ENCODE peak calls at places on chromosome 2, in six cellular contexts. B, K, X, E, Y and Z are unnamed samples.

GRCh38 chr2:179129574-179130238 is 79.8 kb upstream of the CCDC141 start:
- ATAC-seq in X (no peak), Y (no peak), E (no peak), K (peak; percentile 68), B (no peak), Z (no peak)

GRCh38 chr2:54966165-54966819 is 84.0 kb downstream of the RTN4 start:
- ATAC-seq in Y (no peak), E (peak; percentile 46), B (no peak), X (peak; percentile 59), K (no peak), Z (no peak)

GRCh38 chr2:202038471-202039277 is 5.0 kb downstream of the FZD7 start:
- ATAC-seq in E (no peak), Y (no peak), X (no peak), K (peak; percentile 30), B (no peak), Z (no peak)

GRCh38 chr2:183490930-183491329 is 366.7 kb downstream of the NUP35 start:
- ATAC-seq in Y (no peak), B (no peak), E (no peak), X (no peak), K (peak; percentile 70), Z (peak; percentile 90)

GRCh38 chr2:47300609-47301276 is 102.2 kb upstream of the MSH2 start:
- ATAC-seq in Y (no peak), B (peak; percentile 64), E (peak; percentile 52), X (peak; percentile 63), K (peak; percentile 62), Z (no peak)

GRCh38 chr2:43762286-43762685 is 11.6 kb upstream of the DYNC2LI1 start:
- ATAC-seq in K (no peak), Y (peak; percentile 76), B (no peak), E (no peak), X (no peak), Z (no peak)

GRCh38 chr2:26179446-26179907 is 6.6 kb downstream of the GAREM2 start:
- ATAC-seq in Y (peak; percentile 18), K (no peak), E (peak; percentile 11), B (no peak), X (no peak), Z (no peak)

GRCh38 chr2:3422161-3422767 is 42.8 kb downstream of the TRAPPC12 start:
- ATAC-seq in X (no peak), E (no peak), B (no peak), K (no peak), Y (no peak), Z (no peak)

GRCh38 chr2:8412082-8412481 is 269.8 kb upstream of the ID2 start:
- ATAC-seq in X (no peak), B (no peak), Y (no peak), E (no peak), K (peak; percentile 24), Z (peak; percentile 6)

GRCh38 chr2:52475600-52475999 is 1292.0 kb upstream of the CHAC2 start:
- ATAC-seq in Y (no peak), E (no peak), K (no peak), X (no peak), B (no peak), Z (no peak)

GRCh38 chr2:84539729-84540128 is 23.4 kb downstream of the DNAH6 start:
- ATAC-seq in B (no peak), E (peak; percentile 49), X (no peak), K (no peak), Y (peak; percentile 63), Z (no peak)

GRCh38 chr2:105138643-105139042 is 100.8 kb downstream of the MRPS9 start:
- ATAC-seq in B (no peak), K (no peak), Y (no peak), E (no peak), X (no peak), Z (no peak)

GRCh38 chr2:21372654-21373053 is 248.9 kb downstream of the TDRD15 start:
- ATAC-seq in X (no peak), Y (no peak), E (no peak), B (no peak), K (no peak), Z (no peak)

GRCh38 chr2:28346587-28346986 is 46.1 kb upstream of the FOSL2 start:
- ATAC-seq in Y (no peak), X (no peak), B (no peak), E (no peak), K (no peak), Z (no peak)

GRCh38 chr2:26193578-26194231 is 20.8 kb downstream of the GAREM2 start:
- ATAC-seq in X (no peak), K (no peak), Y (peak; percentile 86), E (no peak), B (no peak), Z (no peak)

GRCh38 chr2:82839046-82839445 is 1620.0 kb downstream of the SUCLG1 start:
- ATAC-seq in K (no peak), E (no peak), X (no peak), B (no peak), Y (no peak), Z (no peak)

GRCh38 chr2:1170711-1171110 is 220.1 kb downstream of the SNTG2 start:
- ATAC-seq in B (no peak), X (no peak), E (no peak), Y (no peak), K (no peak), Z (no peak)

GRCh38 chr2:88032070-88032702 is 15.8 kb upstream of the RNU2-63P start:
- ATAC-seq in E (no peak), Y (no peak), B (no peak), K (no peak), X (no peak), Z (no peak)

GRCh38 chr2:164784376-164784775 is 57.2 kb downstream of the COBLL1 start:
- ATAC-seq in E (no peak), B (no peak), K (no peak), X (no peak), Y (no peak), Z (peak; percentile 38)

GRCh38 chr2:127451981-127452380 is 33.8 kb downstream of the PROC start:
- ATAC-seq in Y (no peak), X (no peak), E (no peak), B (no peak), K (no peak), Z (no peak)

GRCh38 chr2:171325886-171326585 is 107.8 kb downstream of the METTL8 start:
- ATAC-seq in B (no peak), Y (peak; percentile 89), X (peak; percentile 36), K (no peak), E (peak; percentile 56), Z (no peak)

GRCh38 chr2:180184506-180184905 is 177.4 kb upstream of the CWC22 start:
- ATAC-seq in K (no peak), E (no peak), B (no peak), X (no peak), Y (no peak), Z (no peak)

GRCh38 chr2:6216234-6216633 is 524.0 kb downstream of the SOX11 start:
- ATAC-seq in B (no peak), X (no peak), Y (no peak), K (no peak), E (no peak), Z (no peak)